ENCODE peak calls at places on chromosomes 5 and 9, in five cellular contexts. N is endothelial cell of umbilical vein, R is HCT116, S is SK-N-SH, Y is suprapubic skin. X is an unnamed sample.

GRCh38 chr5:26482076-26482816 is 556.1 kb downstream of the CDH9 start:
- DNase-seq in R (no peak), S (no peak), Y (no peak), N (no peak), X (no peak)

GRCh38 chr9:77605449-77606220 is 42.5 kb downstream of the GNA14 start:
- DNase-seq in N (peak; percentile 71), S (no peak), R (no peak), Y (no peak), X (no peak)

GRCh38 chr9:75889977-75890540 is 414 bp upstream of the PCSK5 start:
- DNase-seq in R (no peak), N (no peak), S (peak; percentile 7), Y (peak; percentile 81), X (peak; percentile 10)

GRCh38 chr5:59034498-59035186 is 451.8 kb downstream of the RAB3C start:
- DNase-seq in R (no peak), N (peak; percentile 39), Y (no peak), S (peak; percentile 57), X (no peak)

GRCh38 chr9:110015759-110016158 is 192.2 kb downstream of the C9orf152 start:
- DNase-seq in N (peak; percentile 95), Y (no peak), S (no peak), R (peak; percentile 79), X (no peak)

GRCh38 chr9:93567271-93567959 is 9.0 kb upstream of the PHF2 start:
- DNase-seq in Y (peak; percentile 64), N (no peak), R (no peak), S (no peak), X (no peak)

GRCh38 chr5:95878417-95879323 is 56.1 kb upstream of the GLRX start:
- DNase-seq in S (no peak), N (no peak), Y (no peak), R (no peak), X (no peak)

GRCh38 chr9:108994695-108995094 is 18.6 kb downstream of the CTNNAL1 start:
- DNase-seq in R (no peak), N (peak; percentile 95), Y (no peak), S (no peak), X (no peak)

GRCh38 chr9:26263451-26263850 is 585.2 kb upstream of the TUSC1 start:
- DNase-seq in Y (no peak), S (no peak), R (no peak), N (no peak), X (no peak)

GRCh38 chr9:106708147-106708838 is 154.7 kb upstream of the ZNF462 start:
- DNase-seq in S (no peak), Y (no peak), R (no peak), N (no peak), X (no peak)

GRCh38 chr5:74767579-74767913 is 497 bp downstream of the NSA2 start:
- DNase-seq in Y (no peak), R (peak; percentile 28), N (no peak), S (no peak), X (peak; percentile 1)

GRCh38 chr5:95382843-95383242 is 8.3 kb upstream of the FAM81B start:
- DNase-seq in Y (no peak), R (no peak), S (no peak), N (no peak), X (no peak)

GRCh38 chr9:98175762-98176161 is 16.7 kb downstream of the CORO2A start:
- DNase-seq in S (no peak), R (no peak), Y (no peak), N (no peak), X (no peak)

GRCh38 chr9:76475691-76476090 is 16.7 kb downstream of the GCNT1 start:
- DNase-seq in S (no peak), Y (no peak), N (no peak), R (no peak), X (no peak)

GRCh38 chr9:98678244-98678842 is 30.4 kb downstream of the GABBR2 start:
- DNase-seq in R (peak; percentile 26), Y (no peak), S (no peak), N (peak; percentile 36), X (no peak)

GRCh38 chr5:74299833-74300232 is 340.7 kb downstream of the ENC1 start:
- DNase-seq in R (no peak), S (no peak), Y (no peak), N (no peak), X (no peak)

GRCh38 chr5:171162602-171163001 is 146.4 kb upstream of the TLX3 start:
- DNase-seq in Y (no peak), R (peak; percentile 8), N (peak; percentile 91), S (peak; percentile 38), X (no peak)

GRCh38 chr9:96299823-96300222 is 2.2 kb downstream of the HSD17B3 start:
- DNase-seq in Y (no peak), S (no peak), N (no peak), R (peak; percentile 16), X (no peak)

GRCh38 chr9:91164724-91165520 is 196.8 kb downstream of the AUH start:
- DNase-seq in R (peak; percentile 81), Y (peak; percentile 75), S (no peak), N (peak; percentile 69), X (no peak)

GRCh38 chr5:138336952-138337684 is 948 bp upstream of the FAM53C start:
- DNase-seq in R (peak; percentile 81), N (no peak), Y (peak; percentile 93), S (peak; percentile 87), X (no peak)

GRCh38 chr5:82785941-82786340 is 291.3 kb downstream of the TMEM167A start:
- DNase-seq in Y (no peak), R (no peak), N (no peak), S (no peak), X (no peak)

GRCh38 chr5:148523139-148523538 is 131.2 kb downstream of the HTR4 start:
- DNase-seq in N (no peak), Y (no peak), S (no peak), R (peak; percentile 6), X (no peak)

GRCh38 chr5:147226512-147226911 is 8.3 kb upstream of the STK32A start:
- DNase-seq in Y (no peak), S (no peak), R (no peak), N (no peak), X (no peak)

GRCh38 chr9:133346021-133346713 is 1.8 kb downstream of the MED22 start:
- DNase-seq in Y (no peak), R (no peak), S (peak; percentile 33), N (no peak), X (no peak)

GRCh38 chr9:124149992-124150391 is 107.8 kb upstream of the NEK6 start:
- DNase-seq in S (no peak), R (no peak), Y (no peak), N (no peak), X (no peak)

GRCh38 chr9:1231998-1232919 is 182.1 kb downstream of the DMRT2 start:
- DNase-seq in S (no peak), N (no peak), Y (peak; percentile 79), R (no peak), X (peak; percentile 30)

GRCh38 chr9:105507096-105507495 is 50.8 kb upstream of the FKTN start:
- DNase-seq in S (no peak), Y (no peak), N (no peak), R (no peak), X (no peak)

GRCh38 chr5:86337667-86338460 is 279.9 kb upstream of the COX7C start:
- DNase-seq in N (no peak), R (no peak), Y (no peak), S (no peak), X (no peak)

GRCh38 chr5:76542887-76543690 is 80.1 kb downstream of the F2RL2 start:
- DNase-seq in S (no peak), N (no peak), R (no peak), Y (no peak), X (no peak)

GRCh38 chr5:170631471-170632195 is 127.8 kb downstream of the KCNIP1 start:
- DNase-seq in S (peak; percentile 68), Y (no peak), R (peak; percentile 33), N (no peak), X (no peak)

GRCh38 chr5:138455191-138455930 is 9.9 kb upstream of the EGR1 start:
- DNase-seq in Y (no peak), N (peak; percentile 0), R (no peak), S (no peak), X (no peak)

GRCh38 chr5:68378204-68378830 is 162.8 kb downstream of the PIK3R1 start:
- DNase-seq in S (no peak), N (no peak), R (no peak), Y (no peak), X (no peak)

GRCh38 chr5:110625376-110625999 is 101.0 kb downstream of the TMEM232 start:
- DNase-seq in Y (no peak), N (peak; percentile 33), R (peak; percentile 22), S (peak; percentile 12), X (peak; percentile 30)

GRCh38 chr5:34505731-34506130 is 150.4 kb upstream of the RAI14 start:
- DNase-seq in N (no peak), R (no peak), S (no peak), Y (no peak), X (no peak)

GRCh38 chr5:126745259-126745992 is 31.5 kb upstream of the LMNB1 start:
- DNase-seq in Y (no peak), R (no peak), S (no peak), N (no peak), X (no peak)

GRCh38 chr9:2390028-2390427 is 231.6 kb upstream of the VLDLR start:
- DNase-seq in S (no peak), Y (no peak), R (no peak), N (no peak), X (no peak)

GRCh38 chr5:143170977-143171376 is 232.5 kb downstream of the NR3C1 start:
- DNase-seq in S (no peak), R (no peak), N (no peak), Y (no peak), X (no peak)

DNA sequence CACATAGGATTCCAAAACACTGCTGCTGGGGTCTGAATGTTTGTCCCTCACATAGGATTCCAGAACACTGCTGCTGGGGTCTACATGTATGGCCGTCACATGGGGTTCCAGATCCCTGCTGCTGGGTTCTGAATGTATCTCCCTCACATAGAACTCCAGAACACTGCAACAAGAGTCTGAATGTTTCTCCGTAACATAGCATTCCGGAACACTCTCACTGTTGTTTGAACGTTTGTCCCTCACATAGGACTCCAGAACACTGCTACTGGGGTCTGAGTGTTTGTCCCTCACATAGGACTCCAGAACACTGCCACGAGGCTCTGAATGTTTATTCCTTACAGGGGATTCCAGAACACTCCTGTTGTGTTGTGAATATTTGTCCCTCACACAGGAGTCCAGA is 216.8 kb downstream of the FOXD4L6 start:
- DNase-seq in R (no peak), Y (no peak), N (no peak), S (no peak), X (no peak)
- H3K9me3 ChIP-seq in R (peaks cover 3% of the 10 kb centered on the region), Y (peaks cover 99% of the 10 kb centered on the region), N (peaks cover 22% of the 10 kb centered on the region), S (no peaks in the 10 kb centered on the region), X (no peaks in the 10 kb centered on the region)

DNA sequence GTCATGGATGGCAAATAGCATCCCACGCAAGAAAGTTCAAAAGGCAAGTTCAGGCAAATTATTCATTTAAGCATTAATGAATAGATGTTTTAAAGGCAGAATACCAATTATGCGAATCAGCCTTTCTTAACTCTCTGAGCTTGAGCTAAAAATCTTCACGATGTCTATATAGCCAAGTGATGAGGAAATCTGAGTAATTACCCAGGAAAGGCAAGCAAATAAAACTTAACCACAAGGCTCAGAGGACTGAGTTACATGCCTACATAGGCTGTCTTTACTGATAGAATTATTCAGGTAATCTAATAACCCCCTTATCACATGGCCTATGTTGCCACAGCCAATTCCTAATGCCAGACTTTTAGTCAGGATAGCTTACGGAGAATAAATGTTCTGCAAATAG is 120.8 kb upstream of the MTAP start:
- DNase-seq in R (no peak), N (peak; percentile 69), S (no peak), Y (no peak), X (peak; percentile 83)
- TF ChIP-seq POLR2AphosphoS5 in R (no peak), N (peak; percentile 36), S (no peak), Y (no peak), X (no peak)

GRCh38 chr9:71886015-71886414 is 25.0 kb downstream of the ABHD17B start:
- DNase-seq in Y (no peak), N (no peak), S (no peak), R (no peak), X (no peak)
- H3K9me3 ChIP-seq in Y (peaks cover 13% of the 10 kb centered on the region), N (no peaks in the 10 kb centered on the region), S (peaks cover 12% of the 10 kb centered on the region), R (peaks cover 6% of the 10 kb centered on the region), X (peaks cover 9% of the 10 kb centered on the region)

GRCh38 chr5:16736158-16736994 is 119.6 kb upstream of the RETREG1 start:
- DNase-seq in N (peak; percentile 86), Y (no peak), S (no peak), R (peak; percentile 24), X (peak; percentile 32)
- TF ChIP-seq POLR2AphosphoS5 in N (no peak), Y (peak; percentile 5), S (no peak), R (peak; percentile 40), X (no peak)

X was measured in SK-N-MC.